ENCODE peak calls at places on chromosomes 5 and 9, in eight cellular contexts. X, Q, O, Y, C, D, A and L are unnamed samples.

GRCh38 chr5:29780401-29780800 is 1413.1 kb upstream of the CDH6 start:
- DNase-seq in X (no peak), Q (no peak), O (no peak), Y (no peak), C (no peak), D (no peak), A (no peak), L (peak; percentile 69)

GRCh38 chr5:141713616-141714309 is 31.7 kb upstream of the ARAP3 start:
- DNase-seq in X (no peak), Q (no peak), O (no peak), Y (no peak), C (peak; percentile 51), D (no peak), A (no peak), L (no peak)

GRCh38 chr5:140011297-140011802 is 31.7 kb downstream of the NRG2 start:
- DNase-seq in X (no peak), Q (no peak), O (peak; percentile 47), Y (no peak), C (peak; percentile 75), D (peak; percentile 92), A (no peak), L (no peak)

GRCh38 chr5:132046915-132047314 is 13.5 kb upstream of the IL3 start:
- DNase-seq in X (no peak), Q (no peak), O (no peak), Y (peak; percentile 0), C (no peak), D (peak; percentile 28), A (no peak), L (no peak)

GRCh38 chr9:15475923-15476536 is 34.7 kb downstream of the PSIP1 start:
- DNase-seq in X (no peak), Q (no peak), O (no peak), Y (peak; percentile 10), C (no peak), D (no peak), A (no peak), L (no peak)

GRCh38 chr9:128099932-128100491 is 27.5 kb downstream of the PTGES2 start:
- DNase-seq in X (no peak), Q (no peak), O (no peak), Y (no peak), C (peak; percentile 74), D (peak; percentile 71), A (no peak), L (no peak)

GRCh38 chr9:38371495-38371894 is 21.0 kb upstream of the ALDH1B1 start:
- DNase-seq in X (peak; percentile 42), Q (no peak), O (peak; percentile 70), Y (no peak), C (peak; percentile 35), D (no peak), A (no peak), L (peak; percentile 2)

GRCh38 chr9:114484854-114485443 is 20.3 kb downstream of the WHRN start:
- DNase-seq in X (peak; percentile 68), Q (no peak), O (no peak), Y (no peak), C (peak; percentile 90), D (no peak), A (no peak), L (no peak)

GRCh38 chr9:106962105-106962504 is 99.1 kb downstream of the ZNF462 start:
- DNase-seq in X (no peak), Q (no peak), O (no peak), Y (no peak), C (no peak), D (no peak), A (no peak), L (no peak)

GRCh38 chr9:82805027-82805426 is 257.9 kb downstream of the RASEF start:
- DNase-seq in X (no peak), Q (no peak), O (no peak), Y (no peak), C (no peak), D (no peak), A (peak; percentile 2), L (no peak)

GRCh38 chr5:80967500-80968181 is 7.5 kb downstream of the RASGRF2 start:
- DNase-seq in X (peak; percentile 22), Q (no peak), O (peak; percentile 17), Y (no peak), C (peak; percentile 90), D (no peak), A (no peak), L (no peak)

GRCh38 chr5:110354341-110354740 is 372.1 kb downstream of the TMEM232 start:
- DNase-seq in X (peak; percentile 22), Q (no peak), O (no peak), Y (peak; percentile 72), C (no peak), D (no peak), A (no peak), L (no peak)

GRCh38 chr5:93395010-93395409 is 186.0 kb downstream of the NR2F1-AS1 start:
- DNase-seq in X (no peak), Q (no peak), O (no peak), Y (no peak), C (no peak), D (no peak), A (no peak), L (no peak)

GRCh38 chr9:97307091-97307490 is 368 bp upstream of the CCDC180 start:
- DNase-seq in X (peak; percentile 61), Q (peak; percentile 49), O (peak; percentile 85), Y (peak; percentile 85), C (no peak), D (peak; percentile 90), A (no peak), L (no peak)

GRCh38 chr9:91220491-91221135 is 141.1 kb downstream of the AUH start:
- DNase-seq in X (no peak), Q (no peak), O (no peak), Y (peak; percentile 45), C (no peak), D (no peak), A (no peak), L (no peak)

GRCh38 chr5:72117281-72117680 is 10.0 kb downstream of the MAP1B start:
- DNase-seq in X (no peak), Q (no peak), O (no peak), Y (no peak), C (no peak), D (no peak), A (no peak), L (no peak)

GRCh38 chr5:110899566-110900412 is 161.0 kb downstream of the SLC25A46 start:
- DNase-seq in X (no peak), Q (no peak), O (no peak), Y (no peak), C (peak; percentile 21), D (no peak), A (no peak), L (no peak)

GRCh38 chr5:54553659-54554207 is 36.2 kb downstream of the SNX18 start:
- DNase-seq in X (no peak), Q (no peak), O (no peak), Y (peak; percentile 90), C (no peak), D (no peak), A (no peak), L (no peak)

GRCh38 chr5:78361226-78361993 is 993 bp downstream of the SCAMP1 start:
- DNase-seq in X (peak; percentile 45), Q (no peak), O (peak; percentile 71), Y (peak; percentile 35), C (peak; percentile 42), D (no peak), A (peak; percentile 24), L (peak; percentile 53)

GRCh38 chr5:157269763-157270272 is 3.9 kb downstream of the CYFIP2 start:
- DNase-seq in X (no peak), Q (no peak), O (no peak), Y (no peak), C (no peak), D (no peak), A (no peak), L (no peak)

GRCh38 chr9:34197756-34198711 is 19.2 kb downstream of the UBAP1 start:
- DNase-seq in X (no peak), Q (no peak), O (peak; percentile 65), Y (no peak), C (peak; percentile 27), D (no peak), A (no peak), L (no peak)

GRCh38 chr9:70525553-70525952 is 111.1 kb upstream of the KLF9 start:
- DNase-seq in X (peak; percentile 49), Q (no peak), O (no peak), Y (no peak), C (no peak), D (no peak), A (no peak), L (no peak)

GRCh38 chr5:38800515-38800914 is 45.3 kb upstream of the OSMR start:
- DNase-seq in X (no peak), Q (no peak), O (no peak), Y (no peak), C (no peak), D (no peak), A (no peak), L (no peak)

GRCh38 chr5:173554038-173554955 is 62.2 kb downstream of the BOD1 start:
- DNase-seq in X (no peak), Q (no peak), O (no peak), Y (peak; percentile 39), C (no peak), D (no peak), A (no peak), L (no peak)

GRCh38 chr5:33755216-33755615 is 136.6 kb downstream of the ADAMTS12 start:
- DNase-seq in X (peak; percentile 24), Q (no peak), O (no peak), Y (no peak), C (peak; percentile 13), D (no peak), A (no peak), L (no peak)

GRCh38 chr9:137670391-137671195 is 51.8 kb downstream of the EHMT1 start:
- DNase-seq in X (no peak), Q (no peak), O (peak; percentile 82), Y (no peak), C (no peak), D (peak; percentile 66), A (no peak), L (no peak)

GRCh38 chr9:4932681-4933080 is 52.4 kb upstream of the JAK2 start:
- DNase-seq in X (no peak), Q (no peak), O (no peak), Y (no peak), C (no peak), D (no peak), A (no peak), L (no peak)